ENCODE peak calls at places on chromosomes 13 and 19, in seven cellular contexts. Y is breast epithelium, E is tibial nerve, X is A549, S is transverse colon, T is heart left ventricle, F is ovary. G is an unnamed sample.

GRCh38 chr13:51907040-51907732 is 45.4 kb downstream of the CCDC70 start:
- DNase-seq in F (no peak), X (no peak), T (no peak), S (no peak), E (no peak), Y (no peak), G (no peak)

GRCh38 chr13:33793726-33794125 is 24.2 kb upstream of the RFC3 start:
- DNase-seq in F (no peak), S (no peak), T (no peak), Y (no peak), E (no peak), X (no peak), G (no peak)

GRCh38 chr19:4373601-4374441 is 26.5 kb downstream of the SH3GL1 start:
- DNase-seq in Y (no peak), X (no peak), S (no peak), T (peak; percentile 71), F (peak; percentile 33), E (no peak), G (no peak)

GRCh38 chr19:20039203-20039723 is at the start of gene ZNF682:
- DNase-seq in Y (peak; percentile 98), X (no peak), E (peak; percentile 99), S (peak; percentile 96), F (peak; percentile 96), T (peak; percentile 97), G (peak; percentile 92)

GRCh38 chr19:51427220-51427619 is 9.8 kb upstream of the SIGLEC10 start:
- DNase-seq in F (no peak), T (peak; percentile 45), Y (no peak), E (no peak), X (no peak), S (no peak), G (no peak)

GRCh38 chr19:46882034-46882433 is 21.2 kb downstream of the ARHGAP35 start:
- DNase-seq in E (no peak), T (no peak), Y (no peak), S (no peak), X (no peak), F (no peak), G (no peak)

GRCh38 chr13:39900106-39900750 is 244.8 kb downstream of the COG6 start:
- DNase-seq in X (no peak), F (no peak), T (no peak), S (no peak), Y (no peak), E (no peak), G (no peak)

GRCh38 chr13:30978981-30979956 is 46.8 kb downstream of the TEX26 start:
- DNase-seq in S (peak; percentile 42), Y (no peak), F (peak; percentile 20), E (no peak), X (no peak), T (no peak), G (peak; percentile 61)

GRCh38 chr19:29622191-29623070 is 16.3 kb downstream of the POP4 start:
- DNase-seq in S (peak; percentile 11), F (no peak), X (no peak), E (no peak), Y (no peak), T (no peak), G (no peak)

GRCh38 chr13:57629821-57630235 is 1.7 kb upstream of the PCDH17 start:
- DNase-seq in T (peak; percentile 91), Y (peak; percentile 58), X (no peak), E (peak; percentile 65), S (peak; percentile 27), F (peak; percentile 58), G (peak; percentile 68)

GRCh38 chr19:38649305-38650179 is 2.1 kb downstream of the ACTN4 start:
- DNase-seq in Y (peak; percentile 58), E (no peak), F (no peak), T (peak; percentile 38), X (peak; percentile 89), S (peak; percentile 86), G (peak; percentile 83)
- TF ChIP-seq POLR2A in Y (peak; percentile 37), E (no peak), F (no peak), T (peak; percentile 27), X (no peak), S (peak; percentile 94), G (peak; percentile 82)

GRCh38 chr19:7194566-7194965 is 99.6 kb downstream of the INSR start:
- DNase-seq in E (no peak), Y (no peak), X (no peak), T (no peak), S (no peak), F (no peak), G (no peak)
- H3K9me3 ChIP-seq in E (no peaks in the 10 kb centered on the region), Y (no peaks in the 10 kb centered on the region), X (no peaks in the 10 kb centered on the region), T (no peaks in the 10 kb centered on the region), S (no peaks in the 10 kb centered on the region), F (no peaks in the 10 kb centered on the region), G (no peaks in the 10 kb centered on the region)

GRCh38 chr19:49771674-49772139 is 4.9 kb downstream of the AP2A1 start:
- DNase-seq in X (no peak), E (no peak), F (no peak), T (no peak), S (peak; percentile 45), Y (no peak), G (peak; percentile 78)
- TF ChIP-seq POLR2A in X (no peak), E (no peak), F (no peak), T (no peak), S (no peak), Y (no peak), G (no peak)

GRCh38 chr19:56639217-56639616 is 3.7 kb upstream of the SMIM17 start:
- DNase-seq in F (no peak), E (no peak), S (no peak), Y (no peak), T (no peak), X (no peak), G (no peak)

GRCh38 chr19:56643460-56643763 is 453 bp downstream of the SMIM17 start:
- DNase-seq in T (no peak), S (no peak), Y (no peak), F (no peak), E (no peak), X (no peak), G (no peak)

GRCh38 chr19:56642711-56643459 is at the start of gene SMIM17:
- DNase-seq in S (no peak), T (no peak), Y (no peak), F (no peak), X (no peak), E (no peak), G (no peak)

GRCh38 chr19:56633021-56633420 is 9.9 kb upstream of the SMIM17 start:
- DNase-seq in F (no peak), Y (no peak), S (no peak), E (no peak), X (no peak), T (no peak), G (no peak)

GRCh38 chr19:56637976-56638555 is 4.9 kb upstream of the SMIM17 start:
- DNase-seq in T (peak; percentile 87), X (peak; percentile 21), F (peak; percentile 80), E (peak; percentile 30), S (no peak), Y (peak; percentile 76), G (no peak)
- H3K9me3 ChIP-seq in T (peaks cover 42% of the 10 kb centered on the region), X (peaks cover 75% of the 10 kb centered on the region), F (no peaks in the 10 kb centered on the region), E (peaks cover 16% of the 10 kb centered on the region), S (peaks cover 20% of the 10 kb centered on the region), Y (peaks cover 33% of the 10 kb centered on the region), G (peaks cover 22% of the 10 kb centered on the region)

DNA sequence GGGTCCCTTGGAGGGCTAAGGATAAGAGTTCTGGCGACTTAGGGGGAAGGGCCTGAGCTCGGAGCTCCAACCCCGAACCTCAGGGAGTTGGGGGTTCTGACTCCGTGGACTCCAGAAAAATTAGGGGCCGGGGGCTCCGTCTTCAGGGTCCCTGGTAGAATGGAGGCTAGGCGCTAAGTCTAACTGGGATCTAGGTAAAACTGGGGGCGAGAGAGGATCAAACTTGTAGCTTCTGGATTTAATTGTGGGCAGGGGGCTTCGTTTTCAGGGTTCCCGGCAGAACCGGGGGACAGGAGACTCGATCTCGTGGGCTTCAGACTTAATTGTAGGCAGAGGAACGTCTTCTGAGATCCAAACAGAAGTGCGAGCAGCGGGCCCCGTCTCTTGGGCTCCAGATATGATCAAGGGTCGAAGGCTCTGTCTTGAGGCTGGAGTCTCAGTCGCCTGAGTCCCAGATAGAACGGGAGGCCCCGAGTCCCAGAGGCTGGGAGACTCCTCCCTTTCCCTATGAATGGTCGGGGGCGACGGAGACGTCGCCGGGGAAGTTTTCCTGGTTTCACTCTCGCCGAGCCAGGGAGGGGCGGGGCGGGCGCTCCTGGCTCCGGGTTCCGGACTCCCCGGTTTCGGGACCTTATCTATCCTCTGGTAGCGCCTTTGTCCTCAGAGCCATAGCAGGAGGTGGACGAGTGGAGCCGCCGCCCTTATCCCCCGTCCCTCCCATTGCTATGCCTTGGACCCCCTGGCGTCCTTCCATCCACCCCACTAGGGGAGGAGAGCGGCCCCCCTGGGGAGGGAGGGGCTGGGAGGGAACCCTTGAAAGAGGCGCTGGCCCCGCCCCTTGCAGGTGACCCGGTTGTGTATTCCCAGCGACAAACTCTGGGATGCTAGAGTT is 1.3 kb downstream of the NECTIN2 start:
- DNase-seq in X (peak; percentile 65), F (peak; percentile 83), T (peak; percentile 80), Y (peak; percentile 88), S (peak; percentile 84), E (peak; percentile 62), G (peak; percentile 85)
- TF ChIP-seq POLR2A in X (peak; percentile 10), F (no peak), T (peak; percentile 45), Y (peak; percentile 59), S (peak; percentile 87), E (peak; percentile 68), G (peak; percentile 88)

GRCh38 chr13:110661256-110661655 is 44.7 kb downstream of the CARS2 start:
- DNase-seq in T (no peak), S (no peak), X (no peak), F (no peak), E (no peak), Y (no peak), G (no peak)
- H3K9me3 ChIP-seq in T (peaks cover 20% of the 10 kb centered on the region), S (no peaks in the 10 kb centered on the region), X (no peaks in the 10 kb centered on the region), F (no peaks in the 10 kb centered on the region), E (no peaks in the 10 kb centered on the region), Y (peaks cover 4% of the 10 kb centered on the region), G (peaks cover 4% of the 10 kb centered on the region)

G was measured in Peyer's patch.